ENCODE peak calls at places on chromosomes 5 and 9, in seven cellular contexts. One of them, this sample, is unnamed.

GRCh38 chr9:104073098-104073769 is 20.9 kb upstream of the SMC2 start:
- DNase-seq in HCT116: no peak
- DNase-seq in H1: no peak
- DNase-seq in K562: no peak
- DNase-seq in HepG2: no peak
- DNase-seq in SK-N-SH: no peak
- DNase-seq in GM12878: no peak
- DNase-seq in this sample: no peak

GRCh38 chr5:139588962-139589361 is 27.8 kb downstream of the UBE2D2 start:
- DNase-seq in HCT116: no peak
- DNase-seq in H1: no peak
- DNase-seq in K562: no peak
- DNase-seq in HepG2: no peak
- DNase-seq in SK-N-SH: no peak
- DNase-seq in GM12878: no peak
- DNase-seq in this sample: no peak

GRCh38 chr5:140175367-140176027 is 509 bp downstream of the CYSTM1 start:
- DNase-seq in HCT116: no peak
- DNase-seq in H1: no peak
- DNase-seq in K562: peak
- DNase-seq in HepG2: peak
- DNase-seq in SK-N-SH: peak
- DNase-seq in GM12878: no peak
- DNase-seq in this sample: peak

GRCh38 chr5:91291628-91292569 is 91.2 kb downstream of the ARRDC3 start:
- DNase-seq in HCT116: no peak
- DNase-seq in H1: no peak
- DNase-seq in K562: no peak
- DNase-seq in HepG2: no peak
- DNase-seq in SK-N-SH: no peak
- DNase-seq in GM12878: no peak
- DNase-seq in this sample: no peak

GRCh38 chr5:62354028-62354874 is 48.2 kb downstream of the KIF2A start:
- DNase-seq in HCT116: peak
- DNase-seq in H1: no peak
- DNase-seq in K562: peak
- DNase-seq in HepG2: peak
- DNase-seq in SK-N-SH: peak
- DNase-seq in GM12878: peak
- DNase-seq in this sample: peak

GRCh38 chr9:93669116-93669957 is 93.0 kb downstream of the PHF2 start:
- DNase-seq in HCT116: no peak
- DNase-seq in H1: peak
- DNase-seq in K562: no peak
- DNase-seq in HepG2: no peak
- DNase-seq in SK-N-SH: no peak
- DNase-seq in GM12878: no peak
- DNase-seq in this sample: no peak

GRCh38 chr5:83711982-83712601 is 8.6 kb downstream of the HAPLN1 start:
- DNase-seq in HCT116: no peak
- DNase-seq in H1: peak
- DNase-seq in K562: peak
- DNase-seq in HepG2: peak
- DNase-seq in SK-N-SH: peak
- DNase-seq in GM12878: no peak
- DNase-seq in this sample: peak

GRCh38 chr5:141182248-141182647 is at the start of gene PCDHB16:
- DNase-seq in HCT116: no peak
- DNase-seq in H1: peak
- DNase-seq in K562: no peak
- DNase-seq in HepG2: peak
- DNase-seq in SK-N-SH: peak
- DNase-seq in GM12878: no peak
- DNase-seq in this sample: peak

GRCh38 chr9:36450110-36450732 is 50.2 kb upstream of the RNF38 start:
- DNase-seq in HCT116: peak
- DNase-seq in H1: no peak
- DNase-seq in K562: peak
- DNase-seq in HepG2: peak
- DNase-seq in SK-N-SH: peak
- DNase-seq in GM12878: no peak
- DNase-seq in this sample: peak

GRCh38 chr5:83513491-83513890 is 41.9 kb downstream of the VCAN start:
- DNase-seq in HCT116: no peak
- DNase-seq in H1: no peak
- DNase-seq in K562: no peak
- DNase-seq in HepG2: no peak
- DNase-seq in SK-N-SH: peak
- DNase-seq in GM12878: no peak
- DNase-seq in this sample: no peak

GRCh38 chr9:70411141-70411929 is 3.1 kb downstream of the KLF9 start:
- DNase-seq in HCT116: no peak
- DNase-seq in H1: no peak
- DNase-seq in K562: peak
- DNase-seq in HepG2: peak
- DNase-seq in SK-N-SH: no peak
- DNase-seq in GM12878: no peak
- DNase-seq in this sample: peak

GRCh38 chr5:71587709-71588532 is 781 bp downstream of the MCCC2 start:
- DNase-seq in HCT116: no peak
- DNase-seq in H1: peak
- DNase-seq in K562: peak
- DNase-seq in HepG2: peak
- DNase-seq in SK-N-SH: peak
- DNase-seq in GM12878: no peak
- DNase-seq in this sample: no peak

GRCh38 chr9:18129809-18130334 is 344.1 kb upstream of the ADAMTSL1 start:
- DNase-seq in HCT116: no peak
- DNase-seq in H1: peak
- DNase-seq in K562: no peak
- DNase-seq in HepG2: no peak
- DNase-seq in SK-N-SH: no peak
- DNase-seq in GM12878: no peak
- DNase-seq in this sample: no peak

GRCh38 chr9:100474082-100474949 is 1.4 kb downstream of the TMEFF1 start:
- DNase-seq in HCT116: no peak
- DNase-seq in H1: peak
- DNase-seq in K562: no peak
- DNase-seq in HepG2: no peak
- DNase-seq in SK-N-SH: peak
- DNase-seq in GM12878: no peak
- DNase-seq in this sample: peak

GRCh38 chr5:81626524-81626923 is 124.4 kb downstream of the SSBP2 start:
- DNase-seq in HCT116: peak
- DNase-seq in H1: no peak
- DNase-seq in K562: no peak
- DNase-seq in HepG2: peak
- DNase-seq in SK-N-SH: peak
- DNase-seq in GM12878: no peak
- DNase-seq in this sample: peak

GRCh38 chr9:98425079-98425478 is 169.6 kb upstream of the TBC1D2 start:
- DNase-seq in HCT116: no peak
- DNase-seq in H1: no peak
- DNase-seq in K562: no peak
- DNase-seq in HepG2: no peak
- DNase-seq in SK-N-SH: no peak
- DNase-seq in GM12878: no peak
- DNase-seq in this sample: no peak

GRCh38 chr5:75566710-75567309 is 44.4 kb upstream of the ANKDD1B start:
- DNase-seq in HCT116: peak
- DNase-seq in H1: no peak
- DNase-seq in K562: peak
- DNase-seq in HepG2: peak
- DNase-seq in SK-N-SH: no peak
- DNase-seq in GM12878: peak
- DNase-seq in this sample: peak

GRCh38 chr5:150619359-150620230 is 20.9 kb upstream of the SYNPO start:
- DNase-seq in HCT116: no peak
- DNase-seq in H1: no peak
- DNase-seq in K562: no peak
- DNase-seq in HepG2: no peak
- DNase-seq in SK-N-SH: no peak
- DNase-seq in GM12878: no peak
- DNase-seq in this sample: peak

GRCh38 chr5:123921193-123921592 is 409.2 kb downstream of the CSNK1G3 start:
- DNase-seq in HCT116: no peak
- DNase-seq in H1: no peak
- DNase-seq in K562: no peak
- DNase-seq in HepG2: no peak
- DNase-seq in SK-N-SH: no peak
- DNase-seq in GM12878: no peak
- DNase-seq in this sample: no peak

GRCh38 chr5:1068204-1068894 is 43.5 kb downstream of the SLC12A7 start:
- DNase-seq in HCT116: no peak
- DNase-seq in H1: no peak
- DNase-seq in K562: peak
- DNase-seq in HepG2: no peak
- DNase-seq in SK-N-SH: no peak
- DNase-seq in GM12878: no peak
- DNase-seq in this sample: no peak

GRCh38 chr9:125700791-125701190 is 6.2 kb downstream of the MAPKAP1 start:
- DNase-seq in HCT116: no peak
- DNase-seq in H1: no peak
- DNase-seq in K562: no peak
- DNase-seq in HepG2: no peak
- DNase-seq in SK-N-SH: no peak
- DNase-seq in GM12878: peak
- DNase-seq in this sample: no peak

GRCh38 chr5:126680215-126680817 is 79.6 kb downstream of the PHAX start:
- DNase-seq in HCT116: no peak
- DNase-seq in H1: no peak
- DNase-seq in K562: peak
- DNase-seq in HepG2: no peak
- DNase-seq in SK-N-SH: peak
- DNase-seq in GM12878: peak
- DNase-seq in this sample: no peak

GRCh38 chr9:108211576-108211975 is 644.2 kb downstream of the ACTL7B start:
- DNase-seq in HCT116: no peak
- DNase-seq in H1: no peak
- DNase-seq in K562: no peak
- DNase-seq in HepG2: no peak
- DNase-seq in SK-N-SH: no peak
- DNase-seq in GM12878: no peak
- DNase-seq in this sample: no peak

GRCh38 chr9:5554254-5554653 is 43.9 kb downstream of the PDCD1LG2 start:
- DNase-seq in HCT116: no peak
- DNase-seq in H1: no peak
- DNase-seq in K562: no peak
- DNase-seq in HepG2: no peak
- DNase-seq in SK-N-SH: no peak
- DNase-seq in GM12878: peak
- DNase-seq in this sample: no peak
- H3K9ac ChIP-seq in HCT116: no peak
- H3K9ac ChIP-seq in H1: no peak
- H3K9ac ChIP-seq in K562: no peak
- H3K9ac ChIP-seq in HepG2: no peak
- H3K9ac ChIP-seq in SK-N-SH: peak
- H3K9ac ChIP-seq in GM12878: no peak
- H3K9ac ChIP-seq in this sample: no peak

DNA sequence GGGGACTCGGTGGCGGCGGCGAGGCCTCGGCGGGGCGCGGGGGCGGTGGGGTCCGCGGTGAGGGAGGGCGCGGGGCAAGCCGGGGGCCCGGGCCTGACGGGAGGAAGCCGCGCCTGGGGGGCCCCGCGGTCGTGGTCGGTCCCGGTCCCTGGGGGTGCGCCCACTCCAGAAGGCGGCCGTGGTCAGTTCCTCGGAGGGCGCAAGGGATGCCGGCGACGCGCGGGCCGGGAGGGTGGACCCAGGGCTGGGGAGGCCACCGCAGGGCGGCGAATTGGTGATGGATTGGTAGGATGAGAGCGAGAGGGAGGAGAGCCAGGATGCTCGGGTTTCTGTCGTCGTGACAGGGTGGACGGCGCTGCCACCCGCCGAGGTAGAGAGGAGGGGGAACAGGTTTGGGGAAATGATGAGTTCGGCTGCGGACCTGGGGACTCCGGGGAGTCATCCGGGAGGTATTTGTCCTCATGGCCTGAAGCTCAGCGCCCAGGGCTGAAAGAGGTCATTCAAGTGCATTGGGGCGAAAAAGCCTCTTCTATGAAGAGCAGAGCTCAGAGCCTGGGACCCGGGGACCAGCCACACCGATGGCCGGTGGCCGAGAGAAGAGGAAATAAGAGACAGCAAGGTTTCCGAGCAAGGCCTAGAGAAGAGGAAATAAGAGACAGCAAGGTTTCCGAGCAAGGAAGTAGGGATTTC is 542 bp downstream of the GNG10 start:
- DNase-seq in HCT116: no peak
- DNase-seq in H1: peak
- DNase-seq in K562: peak
- DNase-seq in HepG2: no peak
- DNase-seq in SK-N-SH: peak
- DNase-seq in GM12878: no peak
- DNase-seq in this sample: peak
- H2AFZ ChIP-seq in HCT116: no peak
- H2AFZ ChIP-seq in H1: peak
- H2AFZ ChIP-seq in K562: peak
- H2AFZ ChIP-seq in HepG2: no peak
- H2AFZ ChIP-seq in SK-N-SH: peak
- H2AFZ ChIP-seq in GM12878: peak
- H2AFZ ChIP-seq in this sample: peak

DNA sequence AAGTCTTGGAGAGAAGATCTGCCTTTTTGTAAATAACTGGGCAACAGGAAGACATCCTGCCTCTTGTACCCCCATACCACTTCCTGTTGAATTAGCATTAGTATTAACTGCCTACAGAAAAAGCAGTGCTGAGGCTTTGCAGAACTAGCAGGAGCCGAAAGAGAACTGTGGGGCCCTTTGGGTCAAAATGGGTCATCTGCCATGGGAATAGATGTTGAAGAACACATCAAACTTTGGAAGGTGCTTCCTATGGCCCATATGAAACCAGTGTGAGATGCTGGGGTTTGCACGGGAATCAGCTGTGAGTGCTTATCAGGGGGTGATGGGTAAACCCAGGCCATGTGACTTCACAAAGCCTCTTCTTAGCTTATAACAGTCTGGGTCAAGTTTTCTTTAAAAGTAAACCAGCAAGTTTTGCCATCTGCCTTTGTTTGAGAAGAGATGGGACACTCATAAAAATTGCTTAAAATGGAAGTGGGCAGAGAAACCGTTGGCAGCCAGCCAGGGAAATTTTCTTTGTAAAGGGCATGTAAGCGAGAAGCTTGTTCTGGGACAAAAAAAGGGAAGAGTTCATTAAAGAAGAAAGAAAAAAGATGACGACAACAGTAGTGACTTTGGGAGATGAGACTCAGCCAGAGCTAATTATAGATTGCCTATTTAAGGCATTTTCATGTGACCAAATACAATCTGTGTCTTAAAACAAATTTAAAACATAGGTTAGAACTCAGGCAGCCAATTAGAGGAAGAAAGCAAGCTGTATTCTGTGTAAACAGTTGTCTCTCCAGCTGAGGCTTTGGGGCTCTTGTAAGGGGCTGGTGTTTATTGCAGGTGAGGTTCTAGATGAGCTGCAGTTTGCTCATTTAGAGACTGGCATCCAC is 4.4 kb downstream of the SLC25A25 start:
- DNase-seq in HCT116: no peak
- DNase-seq in H1: no peak
- DNase-seq in K562: no peak
- DNase-seq in HepG2: no peak
- DNase-seq in SK-N-SH: no peak
- DNase-seq in GM12878: peak
- DNase-seq in this sample: peak
- TF ChIP-seq POLR2AphosphoS5 in HCT116: no peak
- TF ChIP-seq POLR2AphosphoS5 in H1: no peak
- TF ChIP-seq POLR2AphosphoS5 in K562: no peak
- TF ChIP-seq POLR2AphosphoS5 in HepG2: no peak
- TF ChIP-seq POLR2AphosphoS5 in SK-N-SH: no peak
- TF ChIP-seq POLR2AphosphoS5 in GM12878: peak
- TF ChIP-seq POLR2AphosphoS5 in this sample: no peak

GRCh38 chr9:96493757-96494156 is 43.8 kb downstream of the HABP4 start:
- DNase-seq in HCT116: no peak
- DNase-seq in H1: no peak
- DNase-seq in K562: no peak
- DNase-seq in HepG2: no peak
- DNase-seq in SK-N-SH: no peak
- DNase-seq in GM12878: no peak
- DNase-seq in this sample: no peak
- H3K9ac ChIP-seq in HCT116: no peak
- H3K9ac ChIP-seq in H1: no peak
- H3K9ac ChIP-seq in K562: no peak
- H3K9ac ChIP-seq in HepG2: no peak
- H3K9ac ChIP-seq in SK-N-SH: no peak
- H3K9ac ChIP-seq in GM12878: no peak
- H3K9ac ChIP-seq in this sample: no peak

This sample was measured in endothelial cell of umbilical vein.